ENCODE peak calls at places on chromosomes 2 and 18, in ten cellular contexts. Z is activated CD4-positive, alpha-beta T cell treated with anti-CD3 and anti-CD28 coated beads, Interleukin-2, amount 50 U/mL, for 24 hours; Y is brain microvascular endothelial cell; C is left ventricle myocardium superior; I is EL; P is psoas muscle; N is T1000; O is NCI-H2081 treated with DMSO at 0.1 percent for 48 hours; B is body of pancreas; T is C1 segment of cervical spinal cord. D is an unnamed sample.

GRCh38 chr18:63971320-63972071 is 1.6 kb downstream of the SERPINB8 start:
- DNase-seq in Z (no peak), Y (no peak), C (no peak), I (peak), P (no peak), N (no peak), O (no peak), B (no peak), T (no peak), D (no peak)

GRCh38 chr18:74951165-74951760 is 257.7 kb downstream of the PTGR3 start:
- DNase-seq in Z (no peak), Y (peak), C (peak), I (peak), P (no peak), N (peak), O (no peak), B (peak), T (no peak), D (peak)

GRCh38 chr2:186919272-186919671 is 70.3 kb upstream of the ZSWIM2 start:
- DNase-seq in Z (no peak), Y (peak), C (no peak), I (peak), P (no peak), N (peak), O (no peak), B (no peak), T (no peak), D (peak)

GRCh38 chr18:3060667-3061580 is 48.0 kb upstream of the LPIN2 start:
- DNase-seq in Z (peak), Y (no peak), C (no peak), I (no peak), P (no peak), N (no peak), O (no peak), B (no peak), T (no peak), D (no peak)

GRCh38 chr2:39216495-39217191 is 27.1 kb downstream of the CDKL4 start:
- DNase-seq in Z (peak), Y (no peak), C (no peak), I (no peak), P (no peak), N (no peak), O (no peak), B (no peak), T (no peak), D (no peak)

GRCh38 chr2:21162615-21162878 is 38.8 kb downstream of the TDRD15 start:
- DNase-seq in Z (no peak), Y (no peak), C (no peak), I (no peak), P (no peak), N (no peak), O (no peak), B (no peak), T (no peak), D (no peak)

GRCh38 chr2:232884549-232885263 is 14.6 kb downstream of the SNORC start:
- DNase-seq in Z (no peak), Y (no peak), C (no peak), I (no peak), P (peak), N (no peak), O (no peak), B (no peak), T (no peak), D (no peak)

GRCh38 chr2:205700331-205701132 is 18.2 kb downstream of the NRP2 start:
- DNase-seq in Z (no peak), Y (peak), C (peak), I (peak), P (no peak), N (peak), O (no peak), B (no peak), T (peak), D (peak)